ENCODE peak calls at places on chromosomes 5 and 9, in six cellular contexts. N is fibroblast of lung; P is breast epithelium; M is GM12878; G is DND-41; C is CD4-positive, CD25-positive, alpha-beta regulatory T cell. D is an unnamed sample.

GRCh38 chr5:1931590-1932138 is 48.9 kb upstream of the IRX4 start:
- DNase-seq in N (no peak), P (peak; percentile 36), M (no peak), G (no peak), C (no peak), D (no peak)

GRCh38 chr5:7868427-7868772 is 431 bp downstream of the FASTKD3 start:
- DNase-seq in N (no peak), P (no peak), M (no peak), G (no peak), C (no peak), D (no peak)

GRCh38 chr5:97455996-97456395 is 272.9 kb upstream of the RIOK2 start:
- DNase-seq in N (no peak), P (no peak), M (no peak), G (no peak), C (no peak), D (no peak)

GRCh38 chr5:26553079-26553478 is 485.3 kb downstream of the CDH9 start:
- DNase-seq in N (peak; percentile 56), P (no peak), M (no peak), G (no peak), C (no peak), D (no peak)

GRCh38 chr5:29800752-29801151 is 1392.7 kb upstream of the CDH6 start:
- DNase-seq in N (no peak), P (no peak), M (no peak), G (no peak), C (no peak), D (no peak)

GRCh38 chr5:57889558-57889957 is 406.9 kb upstream of the ACTBL2 start:
- DNase-seq in N (peak; percentile 96), P (peak; percentile 71), M (no peak), G (no peak), C (no peak), D (no peak)

GRCh38 chr9:1673300-1673699 is 341.8 kb upstream of the SMARCA2 start:
- DNase-seq in N (no peak), P (no peak), M (no peak), G (no peak), C (no peak), D (no peak)

GRCh38 chr9:4305065-4305481 is 5.2 kb upstream of the GLIS3 start:
- DNase-seq in N (no peak), P (no peak), M (no peak), G (no peak), C (no peak), D (no peak)

GRCh38 chr9:114238471-114238870 is 83.1 kb downstream of the COL27A1 start:
- DNase-seq in N (peak; percentile 24), P (no peak), M (no peak), G (no peak), C (no peak), D (no peak)

GRCh38 chr9:114000671-114001409 is 77.3 kb downstream of the AMBP start:
- DNase-seq in N (peak; percentile 47), P (no peak), M (no peak), G (no peak), C (no peak), D (no peak)

GRCh38 chr9:35114113-35114847 is 1.4 kb downstream of the ATOSB start:
- DNase-seq in N (peak; percentile 98), P (peak; percentile 67), M (no peak), G (peak; percentile 88), C (peak; percentile 68), D (peak; percentile 70)

GRCh38 chr5:14946813-14947640 is 75.4 kb upstream of the ANKH start:
- DNase-seq in N (no peak), P (no peak), M (peak; percentile 15), G (peak; percentile 33), C (peak; percentile 8), D (no peak)

GRCh38 chr9:136053757-136054142 is 41.3 kb downstream of the NACC2 start:
- DNase-seq in N (no peak), P (no peak), M (no peak), G (no peak), C (no peak), D (no peak)

GRCh38 chr5:74892921-74893320 is 26.7 kb upstream of the FAM169A start:
- DNase-seq in N (no peak), P (no peak), M (no peak), G (no peak), C (no peak), D (no peak)

GRCh38 chr5:122585111-122585415 is 189.8 kb upstream of the SNX2 start:
- DNase-seq in N (no peak), P (no peak), M (no peak), G (no peak), C (no peak), D (no peak)

GRCh38 chr5:53406630-53407316 is 73.7 kb upstream of the FST start:
- DNase-seq in N (peak; percentile 95), P (no peak), M (no peak), G (no peak), C (no peak), D (no peak)

GRCh38 chr9:95425910-95426551 is 90.7 kb downstream of the PTCH1 start:
- DNase-seq in N (peak; percentile 41), P (no peak), M (no peak), G (no peak), C (no peak), D (no peak)

GRCh38 chr9:83340451-83340850 is 197.8 kb downstream of the FRMD3 start:
- DNase-seq in N (no peak), P (no peak), M (no peak), G (no peak), C (no peak), D (no peak)

DNA sequence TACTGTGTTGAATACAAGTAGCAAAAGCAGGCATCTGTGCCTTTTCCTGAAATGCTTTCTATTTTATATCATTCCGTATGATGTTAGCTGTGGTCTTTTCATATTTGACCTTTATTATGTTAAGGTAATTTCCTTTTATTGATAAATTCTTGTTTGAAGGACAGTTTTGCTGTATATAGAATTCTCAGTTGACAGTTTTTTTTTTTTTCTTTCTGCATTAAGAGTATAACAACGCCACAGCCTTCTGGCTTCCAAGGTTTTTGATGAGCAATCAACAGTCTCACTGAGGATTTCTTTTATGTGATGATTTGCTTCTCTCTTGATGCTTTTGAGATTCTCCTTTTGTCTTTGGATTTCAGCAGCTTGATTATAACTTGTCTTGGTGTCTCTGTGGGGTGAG is 23.6 kb downstream of the ZNF483 start:
- DNase-seq in N (no peak), P (no peak), M (no peak), G (no peak), C (no peak), D (no peak)
- H3K9me3 ChIP-seq in N (no peaks in the 10 kb centered on the region), P (peaks cover 98% of the 10 kb centered on the region), M (peaks cover 3% of the 10 kb centered on the region), G (no peaks in the 10 kb centered on the region), C (peaks cover 91% of the 10 kb centered on the region), D (peaks cover 32% of the 10 kb centered on the region)

DNA sequence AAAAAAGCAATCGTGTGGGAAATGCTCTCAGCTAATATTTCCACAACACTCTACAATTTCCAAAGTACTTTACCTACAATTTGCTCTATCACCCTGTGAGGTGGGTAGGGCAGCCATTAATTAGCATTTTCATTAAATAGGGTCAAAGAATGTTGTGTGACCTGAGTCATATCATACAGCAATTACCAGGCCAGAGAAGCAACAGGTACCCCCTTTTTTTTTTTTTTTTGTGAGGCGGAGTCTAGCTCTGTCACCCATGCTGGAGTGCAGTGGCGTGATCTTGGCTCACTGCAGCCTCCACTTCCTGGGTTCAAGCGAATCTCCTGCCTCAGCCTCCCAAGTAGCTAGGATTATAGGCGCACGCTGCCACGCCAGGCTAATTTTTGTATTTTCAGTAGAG is 108.8 kb upstream of the RETREG1 start:
- DNase-seq in N (no peak), P (no peak), M (no peak), G (no peak), C (no peak), D (no peak)
- H3K4me1 ChIP-seq in N (no peaks in the 10 kb centered on the region), P (no peaks in the 10 kb centered on the region), M (no peaks in the 10 kb centered on the region), G (peaks cover 8% of the 10 kb centered on the region), C (no peaks in the 10 kb centered on the region), D (no peaks in the 10 kb centered on the region)

GRCh38 chr9:137945581-137945980 is 68.0 kb downstream of the CACNA1B start:
- DNase-seq in N (no peak), P (no peak), M (no peak), G (no peak), C (no peak), D (no peak)
- H3K9me3 ChIP-seq in N (peaks cover 5% of the 10 kb centered on the region), P (peaks cover 39% of the 10 kb centered on the region), M (peaks cover 4% of the 10 kb centered on the region), G (peaks cover 27% of the 10 kb centered on the region), C (peaks cover 13% of the 10 kb centered on the region), D (no peaks in the 10 kb centered on the region)

DNA sequence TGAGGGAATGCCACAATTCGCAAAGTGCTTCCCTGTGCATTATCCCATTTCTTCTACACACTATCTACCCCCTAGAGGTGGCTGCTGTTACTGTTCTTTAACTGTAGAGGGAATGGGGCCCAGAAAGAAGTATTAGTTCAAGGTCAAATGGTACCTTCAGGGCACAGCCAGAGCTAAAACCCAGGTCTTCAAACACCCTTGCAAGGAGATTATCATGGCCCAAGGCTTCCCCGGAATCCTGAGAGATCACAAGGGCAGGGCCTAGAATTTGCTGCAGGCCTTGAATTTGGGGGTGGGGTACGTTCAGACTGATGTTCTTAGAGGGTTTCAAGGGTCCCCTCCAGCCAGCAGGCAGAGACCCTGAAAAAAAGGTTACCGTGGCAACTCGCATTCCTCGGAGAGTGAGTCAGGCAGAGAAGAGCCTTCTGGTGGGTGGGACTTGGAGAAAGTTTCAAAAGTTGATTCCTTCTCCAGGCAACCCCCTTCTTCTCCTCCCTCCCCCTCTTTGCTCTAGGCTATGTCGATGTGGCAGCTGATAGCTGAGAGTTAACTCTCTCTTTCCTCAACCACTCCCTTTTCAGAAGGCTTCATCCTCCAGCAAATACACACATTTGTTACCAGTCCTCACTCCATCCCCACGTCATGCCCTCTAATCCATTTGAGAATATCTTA is 1.9 kb downstream of the SPARC start:
- DNase-seq in N (peak; percentile 96), P (peak; percentile 53), M (no peak), G (no peak), C (no peak), D (no peak)
- H3K4me1 ChIP-seq in N (peaks cover 30% of the 10 kb centered on the region), P (peaks cover 21% of the 10 kb centered on the region), M (peaks cover 10% of the 10 kb centered on the region), G (peaks cover 18% of the 10 kb centered on the region), C (peaks cover 6% of the 10 kb centered on the region), D (no peaks in the 10 kb centered on the region)

DNA sequence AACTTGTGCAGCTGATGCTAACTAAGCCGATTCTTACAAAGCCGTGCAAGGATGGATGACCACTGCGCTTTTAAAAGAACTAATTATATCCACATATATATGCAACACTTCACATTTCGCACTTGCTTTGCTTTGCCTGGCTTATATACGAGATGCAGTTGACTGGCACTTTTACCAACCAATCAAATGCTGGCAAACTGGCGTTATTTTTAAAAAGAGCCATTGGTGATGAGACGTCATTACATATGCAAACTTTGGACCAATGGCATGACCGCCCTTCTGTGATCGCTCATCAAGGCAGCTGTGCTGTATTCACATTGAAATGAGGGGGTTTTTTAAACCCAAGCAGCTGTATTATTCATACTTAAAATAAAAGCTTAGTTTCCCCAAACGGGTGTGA is 1147.7 kb upstream of the WWC1 start:
- DNase-seq in N (no peak), P (no peak), M (no peak), G (no peak), C (no peak), D (no peak)
- H3K9me3 ChIP-seq in N (no peaks in the 10 kb centered on the region), P (no peaks in the 10 kb centered on the region), M (no peaks in the 10 kb centered on the region), G (no peaks in the 10 kb centered on the region), C (no peaks in the 10 kb centered on the region), D (no peaks in the 10 kb centered on the region)

GRCh38 chr9:129755151-129755550 is 2.3 kb upstream of the PTGES start:
- DNase-seq in N (no peak), P (no peak), M (no peak), G (no peak), C (no peak), D (no peak)

GRCh38 chr9:129756191-129756590 is 3.3 kb upstream of the PTGES start:
- DNase-seq in N (no peak), P (no peak), M (no peak), G (no peak), C (no peak), D (no peak)

GRCh38 chr9:129759804-129760502 is 7.1 kb upstream of the PTGES start:
- DNase-seq in N (no peak), P (no peak), M (no peak), G (no peak), C (no peak), D (no peak)

GRCh38 chr9:129759329-129759728 is 6.5 kb upstream of the PTGES start:
- DNase-seq in N (no peak), P (no peak), M (no peak), G (no peak), C (no peak), D (no peak)

GRCh38 chr9:129757045-129757444 is 4.2 kb upstream of the PTGES start:
- DNase-seq in N (no peak), P (no peak), M (no peak), G (no peak), C (no peak), D (no peak)
- H3K4me1 ChIP-seq in N (peaks cover 18% of the 10 kb centered on the region), P (peaks cover 3% of the 10 kb centered on the region), M (peaks cover 5% of the 10 kb centered on the region), G (no peaks in the 10 kb centered on the region), C (peaks cover 11% of the 10 kb centered on the region), D (peaks cover 6% of the 10 kb centered on the region)

D was measured in effector memory CD4-positive, alpha-beta T cell.